ENCODE peak calls at places on chromosomes 16 and 17, in five cellular contexts. One of them, this sample, is unnamed.

GRCh38 chr17:73976676-73977521 is 226.6 kb upstream of the RPL38 start:
- DNase-seq in NCI-H2029: peak
- DNase-seq in A549: no peak
- DNase-seq in kidney tubule cell: peak
- DNase-seq in M059J: peak
- DNase-seq in this sample: no peak

GRCh38 chr16:46607529-46607928 is 13.7 kb downstream of the SHCBP1 start:
- DNase-seq in NCI-H2029: no peak
- DNase-seq in A549: peak
- DNase-seq in kidney tubule cell: peak
- DNase-seq in M059J: peak
- DNase-seq in this sample: peak

GRCh38 chr17:78001182-78001581 is 42.7 kb downstream of the TNRC6C start:
- DNase-seq in NCI-H2029: no peak
- DNase-seq in A549: no peak
- DNase-seq in kidney tubule cell: no peak
- DNase-seq in M059J: no peak
- DNase-seq in this sample: no peak

GRCh38 chr17:42414782-42415409 is 8.2 kb downstream of the CAVIN1 start:
- DNase-seq in NCI-H2029: no peak
- DNase-seq in A549: no peak
- DNase-seq in kidney tubule cell: no peak
- DNase-seq in M059J: no peak
- DNase-seq in this sample: no peak

GRCh38 chr17:34389343-34389742 is 26.3 kb upstream of the CCL1 start:
- DNase-seq in NCI-H2029: no peak
- DNase-seq in A549: no peak
- DNase-seq in kidney tubule cell: no peak
- DNase-seq in M059J: no peak
- DNase-seq in this sample: no peak

GRCh38 chr17:65537845-65538678 is 23.4 kb downstream of the AXIN2 start:
- DNase-seq in NCI-H2029: no peak
- DNase-seq in A549: no peak
- DNase-seq in kidney tubule cell: no peak
- DNase-seq in M059J: no peak
- DNase-seq in this sample: no peak

GRCh38 chr16:86737083-86737482 is 158.7 kb downstream of the FOXL1 start:
- DNase-seq in NCI-H2029: no peak
- DNase-seq in A549: no peak
- DNase-seq in kidney tubule cell: no peak
- DNase-seq in M059J: no peak
- DNase-seq in this sample: no peak

GRCh38 chr17:6427284-6427781 is 7.6 kb downstream of the AIPL1 start:
- DNase-seq in NCI-H2029: no peak
- DNase-seq in A549: no peak
- DNase-seq in kidney tubule cell: peak
- DNase-seq in M059J: peak
- DNase-seq in this sample: no peak

GRCh38 chr17:64491995-64492394 is 4.9 kb downstream of the POLG2 start:
- DNase-seq in NCI-H2029: no peak
- DNase-seq in A549: no peak
- DNase-seq in kidney tubule cell: peak
- DNase-seq in M059J: peak
- DNase-seq in this sample: no peak

This sample was measured in LNCaP clone FGC.